ENCODE peak calls at places on chromosomes 2 and 18, in ten cellular contexts. One of them, this sample, is unnamed.

GRCh38 chr2:146634256-146635068 is 1210.4 kb upstream of the ACVR2A start:
- DNase-seq in AG10803: peak; percentile 45
- DNase-seq in kidney epithelial cell: peak; percentile 68
- DNase-seq in CD4-positive, alpha-beta T cell: no peak
- DNase-seq in GM12878: no peak
- DNase-seq in astrocyte: peak; percentile 96
- DNase-seq in fibroblast of pulmonary artery: peak; percentile 58
- DNase-seq in GM12865: no peak
- DNase-seq in sigmoid colon: no peak
- DNase-seq in heart left ventricle: no peak
- DNase-seq in this sample: no peak

GRCh38 chr2:44759823-44760222 is 181.7 kb upstream of the SIX3 start:
- DNase-seq in AG10803: no peak
- DNase-seq in kidney epithelial cell: no peak
- DNase-seq in CD4-positive, alpha-beta T cell: no peak
- DNase-seq in GM12878: no peak
- DNase-seq in astrocyte: peak; percentile 9
- DNase-seq in fibroblast of pulmonary artery: peak; percentile 44
- DNase-seq in GM12865: no peak
- DNase-seq in sigmoid colon: no peak
- DNase-seq in heart left ventricle: no peak
- DNase-seq in this sample: no peak

GRCh38 chr2:234533631-234534030 is 36.8 kb upstream of the ARL4C start:
- DNase-seq in AG10803: no peak
- DNase-seq in kidney epithelial cell: no peak
- DNase-seq in CD4-positive, alpha-beta T cell: no peak
- DNase-seq in GM12878: no peak
- DNase-seq in astrocyte: no peak
- DNase-seq in fibroblast of pulmonary artery: no peak
- DNase-seq in GM12865: no peak
- DNase-seq in sigmoid colon: no peak
- DNase-seq in heart left ventricle: no peak
- DNase-seq in this sample: no peak

GRCh38 chr2:206392118-206392517 is 51.2 kb upstream of the ADAM23 start:
- DNase-seq in AG10803: peak; percentile 36
- DNase-seq in kidney epithelial cell: no peak
- DNase-seq in CD4-positive, alpha-beta T cell: no peak
- DNase-seq in GM12878: no peak
- DNase-seq in astrocyte: peak; percentile 24
- DNase-seq in fibroblast of pulmonary artery: peak; percentile 68
- DNase-seq in GM12865: peak; percentile 65
- DNase-seq in sigmoid colon: no peak
- DNase-seq in heart left ventricle: no peak
- DNase-seq in this sample: peak; percentile 74

GRCh38 chr18:62523631-62524442 is 1.0 kb downstream of the ZCCHC2 start:
- DNase-seq in AG10803: peak; percentile 43
- DNase-seq in kidney epithelial cell: no peak
- DNase-seq in CD4-positive, alpha-beta T cell: peak; percentile 52
- DNase-seq in GM12878: no peak
- DNase-seq in astrocyte: peak; percentile 56
- DNase-seq in fibroblast of pulmonary artery: peak; percentile 58
- DNase-seq in GM12865: peak; percentile 72
- DNase-seq in sigmoid colon: peak; percentile 82
- DNase-seq in heart left ventricle: peak; percentile 46
- DNase-seq in this sample: peak; percentile 57

GRCh38 chr2:119253114-119253702 is 29.6 kb downstream of the STEAP3 start:
- DNase-seq in AG10803: peak; percentile 67
- DNase-seq in kidney epithelial cell: no peak
- DNase-seq in CD4-positive, alpha-beta T cell: no peak
- DNase-seq in GM12878: no peak
- DNase-seq in astrocyte: peak; percentile 57
- DNase-seq in fibroblast of pulmonary artery: peak; percentile 69
- DNase-seq in GM12865: no peak
- DNase-seq in sigmoid colon: no peak
- DNase-seq in heart left ventricle: no peak
- DNase-seq in this sample: no peak

GRCh38 chr18:79436556-79437275 is 41.0 kb downstream of the NFATC1 start:
- DNase-seq in AG10803: no peak
- DNase-seq in kidney epithelial cell: no peak
- DNase-seq in CD4-positive, alpha-beta T cell: no peak
- DNase-seq in GM12878: no peak
- DNase-seq in astrocyte: no peak
- DNase-seq in fibroblast of pulmonary artery: no peak
- DNase-seq in GM12865: no peak
- DNase-seq in sigmoid colon: no peak
- DNase-seq in heart left ventricle: no peak
- DNase-seq in this sample: no peak

GRCh38 chr2:161104054-161104553 is 56.1 kb upstream of the TANK start:
- DNase-seq in AG10803: no peak
- DNase-seq in kidney epithelial cell: no peak
- DNase-seq in CD4-positive, alpha-beta T cell: no peak
- DNase-seq in GM12878: peak; percentile 72
- DNase-seq in astrocyte: no peak
- DNase-seq in fibroblast of pulmonary artery: no peak
- DNase-seq in GM12865: peak; percentile 87
- DNase-seq in sigmoid colon: no peak
- DNase-seq in heart left ventricle: no peak
- DNase-seq in this sample: peak; percentile 26

GRCh38 chr2:177332041-177332991 is 60.3 kb upstream of the AGPS start:
- DNase-seq in AG10803: peak; percentile 79
- DNase-seq in kidney epithelial cell: no peak
- DNase-seq in CD4-positive, alpha-beta T cell: peak; percentile 21
- DNase-seq in GM12878: peak; percentile 45
- DNase-seq in astrocyte: peak; percentile 53
- DNase-seq in fibroblast of pulmonary artery: peak; percentile 90
- DNase-seq in GM12865: peak; percentile 75
- DNase-seq in sigmoid colon: peak; percentile 80
- DNase-seq in heart left ventricle: peak; percentile 55
- DNase-seq in this sample: peak; percentile 42

GRCh38 chr18:21316296-21316695 is 74.3 kb downstream of the GREB1L start:
- DNase-seq in AG10803: no peak
- DNase-seq in kidney epithelial cell: no peak
- DNase-seq in CD4-positive, alpha-beta T cell: no peak
- DNase-seq in GM12878: no peak
- DNase-seq in astrocyte: peak; percentile 76
- DNase-seq in fibroblast of pulmonary artery: no peak
- DNase-seq in GM12865: no peak
- DNase-seq in sigmoid colon: no peak
- DNase-seq in heart left ventricle: no peak
- DNase-seq in this sample: no peak

GRCh38 chr2:41933585-41934322 is 114.1 kb upstream of the PKDCC start:
- DNase-seq in AG10803: peak; percentile 94
- DNase-seq in kidney epithelial cell: peak; percentile 16
- DNase-seq in CD4-positive, alpha-beta T cell: no peak
- DNase-seq in GM12878: no peak
- DNase-seq in astrocyte: peak; percentile 95
- DNase-seq in fibroblast of pulmonary artery: peak; percentile 97
- DNase-seq in GM12865: peak; percentile 23
- DNase-seq in sigmoid colon: no peak
- DNase-seq in heart left ventricle: no peak
- DNase-seq in this sample: no peak

GRCh38 chr2:233449071-233449901 is 95.0 kb downstream of the DGKD start:
- DNase-seq in AG10803: peak; percentile 47
- DNase-seq in kidney epithelial cell: no peak
- DNase-seq in CD4-positive, alpha-beta T cell: no peak
- DNase-seq in GM12878: no peak
- DNase-seq in astrocyte: peak; percentile 14
- DNase-seq in fibroblast of pulmonary artery: peak; percentile 69
- DNase-seq in GM12865: no peak
- DNase-seq in sigmoid colon: peak; percentile 66
- DNase-seq in heart left ventricle: no peak
- DNase-seq in this sample: no peak
- TF ChIP-seq CTCF in AG10803: peak; percentile 70
- TF ChIP-seq CTCF in kidney epithelial cell: peak; percentile 84
- TF ChIP-seq CTCF in CD4-positive, alpha-beta T cell: no peak
- TF ChIP-seq CTCF in GM12878: no peak
- TF ChIP-seq CTCF in astrocyte: peak; percentile 66
- TF ChIP-seq CTCF in fibroblast of pulmonary artery: peak; percentile 87
- TF ChIP-seq CTCF in GM12865: no peak
- TF ChIP-seq CTCF in sigmoid colon: peak; percentile 49
- TF ChIP-seq CTCF in heart left ventricle: peak; percentile 43
- TF ChIP-seq CTCF in this sample: no peak

GRCh38 chr2:158754303-158754611 is 40.9 kb upstream of the DAPL1 start:
- DNase-seq in AG10803: no peak
- DNase-seq in kidney epithelial cell: no peak
- DNase-seq in CD4-positive, alpha-beta T cell: no peak
- DNase-seq in GM12878: no peak
- DNase-seq in astrocyte: no peak
- DNase-seq in fibroblast of pulmonary artery: no peak
- DNase-seq in GM12865: no peak
- DNase-seq in sigmoid colon: no peak
- DNase-seq in heart left ventricle: no peak
- DNase-seq in this sample: no peak
- TF ChIP-seq CTCF in AG10803: no peak
- TF ChIP-seq CTCF in kidney epithelial cell: no peak
- TF ChIP-seq CTCF in CD4-positive, alpha-beta T cell: no peak
- TF ChIP-seq CTCF in GM12878: no peak
- TF ChIP-seq CTCF in astrocyte: no peak
- TF ChIP-seq CTCF in fibroblast of pulmonary artery: no peak
- TF ChIP-seq CTCF in GM12865: no peak
- TF ChIP-seq CTCF in sigmoid colon: no peak
- TF ChIP-seq CTCF in heart left ventricle: no peak
- TF ChIP-seq CTCF in this sample: peak; percentile 6

GRCh38 chr2:219298759-219299371 is 10.3 kb downstream of the PTPRN start:
- DNase-seq in AG10803: peak; percentile 70
- DNase-seq in kidney epithelial cell: no peak
- DNase-seq in CD4-positive, alpha-beta T cell: peak; percentile 82
- DNase-seq in GM12878: peak; percentile 32
- DNase-seq in astrocyte: peak; percentile 17
- DNase-seq in fibroblast of pulmonary artery: peak; percentile 84
- DNase-seq in GM12865: peak; percentile 84
- DNase-seq in sigmoid colon: peak; percentile 91
- DNase-seq in heart left ventricle: peak; percentile 82
- DNase-seq in this sample: peak; percentile 95

GRCh38 chr2:219296142-219296541 is 13.1 kb downstream of the PTPRN start:
- DNase-seq in AG10803: no peak
- DNase-seq in kidney epithelial cell: no peak
- DNase-seq in CD4-positive, alpha-beta T cell: no peak
- DNase-seq in GM12878: no peak
- DNase-seq in astrocyte: no peak
- DNase-seq in fibroblast of pulmonary artery: no peak
- DNase-seq in GM12865: no peak
- DNase-seq in sigmoid colon: peak; percentile 60
- DNase-seq in heart left ventricle: no peak
- DNase-seq in this sample: no peak

GRCh38 chr2:219296631-219297391 is 12.4 kb downstream of the PTPRN start:
- DNase-seq in AG10803: no peak
- DNase-seq in kidney epithelial cell: no peak
- DNase-seq in CD4-positive, alpha-beta T cell: no peak
- DNase-seq in GM12878: no peak
- DNase-seq in astrocyte: no peak
- DNase-seq in fibroblast of pulmonary artery: no peak
- DNase-seq in GM12865: no peak
- DNase-seq in sigmoid colon: peak; percentile 60
- DNase-seq in heart left ventricle: no peak
- DNase-seq in this sample: no peak

GRCh38 chr2:219299372-219299760 is 9.8 kb downstream of the PTPRN start:
- DNase-seq in AG10803: no peak
- DNase-seq in kidney epithelial cell: no peak
- DNase-seq in CD4-positive, alpha-beta T cell: no peak
- DNase-seq in GM12878: no peak
- DNase-seq in astrocyte: no peak
- DNase-seq in fibroblast of pulmonary artery: no peak
- DNase-seq in GM12865: no peak
- DNase-seq in sigmoid colon: peak; percentile 50
- DNase-seq in heart left ventricle: no peak
- DNase-seq in this sample: no peak

DNA sequence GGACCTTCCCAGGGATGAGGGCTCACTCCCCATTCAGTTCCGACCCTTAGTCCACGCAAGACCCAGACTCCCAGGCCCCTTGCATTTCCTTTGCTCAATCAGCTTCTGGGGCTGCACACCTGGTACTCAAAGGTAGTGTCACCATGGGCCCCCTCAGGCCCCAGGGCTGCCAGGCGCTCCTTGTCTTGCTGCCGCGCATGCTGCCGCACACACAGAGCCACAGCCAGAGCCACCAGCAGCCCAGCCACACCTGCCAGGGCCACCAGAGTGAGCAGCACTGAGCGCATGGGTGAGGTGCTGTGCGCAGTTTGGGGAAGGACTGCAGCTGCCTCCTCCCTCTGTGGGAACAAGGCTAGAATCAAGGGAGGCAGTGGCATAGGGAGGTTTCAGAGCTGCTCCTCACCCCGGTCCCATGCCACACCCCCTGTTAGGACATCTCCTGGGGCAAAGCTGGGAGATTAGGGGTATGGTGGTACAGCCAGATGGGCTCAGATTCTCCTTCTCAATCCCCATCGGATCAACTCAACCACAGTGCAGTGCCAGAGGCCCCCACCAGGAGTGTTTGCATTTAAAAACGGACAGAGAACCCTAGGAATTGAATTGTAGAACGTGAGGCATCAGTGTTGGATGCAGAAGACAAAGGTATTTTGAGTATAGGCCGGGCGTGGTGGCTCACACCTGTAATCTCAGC is 11.3 kb downstream of the PTPRN start:
- DNase-seq in AG10803: no peak
- DNase-seq in kidney epithelial cell: no peak
- DNase-seq in CD4-positive, alpha-beta T cell: no peak
- DNase-seq in GM12878: no peak
- DNase-seq in astrocyte: no peak
- DNase-seq in fibroblast of pulmonary artery: no peak
- DNase-seq in GM12865: no peak
- DNase-seq in sigmoid colon: peak; percentile 61
- DNase-seq in heart left ventricle: no peak
- DNase-seq in this sample: no peak
- TF ChIP-seq CTCF in AG10803: peak; percentile 36
- TF ChIP-seq CTCF in kidney epithelial cell: no peak
- TF ChIP-seq CTCF in CD4-positive, alpha-beta T cell: no peak
- TF ChIP-seq CTCF in GM12878: no peak
- TF ChIP-seq CTCF in astrocyte: peak; percentile 10
- TF ChIP-seq CTCF in fibroblast of pulmonary artery: peak; percentile 25
- TF ChIP-seq CTCF in GM12865: peak; percentile 11
- TF ChIP-seq CTCF in sigmoid colon: no peak
- TF ChIP-seq CTCF in heart left ventricle: no peak
- TF ChIP-seq CTCF in this sample: no peak

GRCh38 chr2:170523506-170523905 is 191.6 kb upstream of the SP5 start:
- DNase-seq in AG10803: no peak
- DNase-seq in kidney epithelial cell: no peak
- DNase-seq in CD4-positive, alpha-beta T cell: no peak
- DNase-seq in GM12878: no peak
- DNase-seq in astrocyte: no peak
- DNase-seq in fibroblast of pulmonary artery: no peak
- DNase-seq in GM12865: no peak
- DNase-seq in sigmoid colon: no peak
- DNase-seq in heart left ventricle: no peak
- DNase-seq in this sample: no peak
- TF ChIP-seq CTCF in AG10803: peak; percentile 3
- TF ChIP-seq CTCF in kidney epithelial cell: no peak
- TF ChIP-seq CTCF in CD4-positive, alpha-beta T cell: no peak
- TF ChIP-seq CTCF in GM12878: no peak
- TF ChIP-seq CTCF in astrocyte: no peak
- TF ChIP-seq CTCF in fibroblast of pulmonary artery: no peak
- TF ChIP-seq CTCF in GM12865: peak; percentile 16
- TF ChIP-seq CTCF in sigmoid colon: no peak
- TF ChIP-seq CTCF in heart left ventricle: no peak
- TF ChIP-seq CTCF in this sample: peak; percentile 24

GRCh38 chr18:45169610-45170009 is 445.7 kb upstream of the SLC14A2 start:
- DNase-seq in AG10803: peak; percentile 95
- DNase-seq in kidney epithelial cell: peak; percentile 68
- DNase-seq in CD4-positive, alpha-beta T cell: no peak
- DNase-seq in GM12878: no peak
- DNase-seq in astrocyte: peak; percentile 92
- DNase-seq in fibroblast of pulmonary artery: peak; percentile 93
- DNase-seq in GM12865: no peak
- DNase-seq in sigmoid colon: peak; percentile 74
- DNase-seq in heart left ventricle: no peak
- DNase-seq in this sample: no peak
- TF ChIP-seq CTCF in AG10803: peak; percentile 26
- TF ChIP-seq CTCF in kidney epithelial cell: no peak
- TF ChIP-seq CTCF in CD4-positive, alpha-beta T cell: no peak
- TF ChIP-seq CTCF in GM12878: no peak
- TF ChIP-seq CTCF in astrocyte: no peak
- TF ChIP-seq CTCF in fibroblast of pulmonary artery: peak; percentile 19
- TF ChIP-seq CTCF in GM12865: no peak
- TF ChIP-seq CTCF in sigmoid colon: no peak
- TF ChIP-seq CTCF in heart left ventricle: no peak
- TF ChIP-seq CTCF in this sample: no peak